ENCODE peak calls at places on chromosome 12, in six cellular contexts. Q is GM23248; W is left ventricle myocardium inferior; U is osteocyte; I is activated B cell treated with CpG ODN at 0.5 μM for 24 hours; X is CD8-positive, alpha-beta memory T cell. D is an unnamed sample.

GRCh38 chr12:67067453-67068203 is 201.5 kb upstream of the CAND1 start:
- DNase-seq in U (no peak), X (no peak), Q (no peak), I (no peak), W (no peak), D (no peak)

GRCh38 chr12:96078281-96078761 is 42.9 kb upstream of the LTA4H start:
- DNase-seq in Q (no peak), X (no peak), U (no peak), I (no peak), W (peak), D (no peak)

GRCh38 chr12:124651508-124652273 is 84.3 kb upstream of the NCOR2 start:
- DNase-seq in Q (no peak), X (no peak), U (no peak), I (no peak), W (no peak), D (no peak)

GRCh38 chr12:66302827-66303169 is 505 bp downstream of the HELB start:
- DNase-seq in Q (no peak), U (no peak), X (no peak), I (no peak), W (no peak), D (no peak)

GRCh38 chr12:110744697-110745264 is 2.1 kb upstream of the PPP1CC start:
- DNase-seq in I (no peak), Q (peak), X (no peak), U (no peak), W (no peak), D (no peak)

GRCh38 chr12:67663121-67663520 is 14.6 kb downstream of the DYRK2 start:
- DNase-seq in U (no peak), Q (peak), W (no peak), X (no peak), I (no peak), D (no peak)

GRCh38 chr12:120514002-120514401 is 15.0 kb downstream of the COQ5 start:
- DNase-seq in U (no peak), W (no peak), I (no peak), Q (no peak), X (no peak), D (no peak)

GRCh38 chr12:50765325-50765911 is 1.5 kb downstream of the ATF1 start:
- DNase-seq in W (no peak), X (peak), I (no peak), U (no peak), Q (peak), D (peak)

GRCh38 chr12:51676875-51677274 is 85.8 kb downstream of the SCN8A start:
- DNase-seq in W (no peak), I (no peak), Q (no peak), X (no peak), U (no peak), D (no peak)

GRCh38 chr12:6372403-6373003 is 2.9 kb downstream of the SCNN1A start:
- DNase-seq in U (no peak), Q (peak), X (no peak), W (no peak), I (no peak), D (no peak)

GRCh38 chr12:66708704-66709443 is 30.0 kb upstream of the GRIP1 start:
- DNase-seq in Q (peak), U (no peak), I (no peak), W (no peak), X (no peak), D (no peak)

GRCh38 chr12:47828967-47829482 is 9.3 kb upstream of the HDAC7 start:
- DNase-seq in U (peak), X (no peak), I (no peak), W (peak), Q (peak), D (no peak)

GRCh38 chr12:27780612-27781408 is 774 bp upstream of the MANSC4 start:
- DNase-seq in I (no peak), W (peak), U (no peak), Q (peak), X (peak), D (no peak)

GRCh38 chr12:121786441-121786825 is 7.1 kb downstream of the RHOF start:
- DNase-seq in X (peak), U (no peak), I (no peak), Q (peak), W (no peak), D (no peak)

GRCh38 chr12:47903151-47903611 is 1.6 kb downstream of the VDR start:
- DNase-seq in Q (peak), U (no peak), I (no peak), X (no peak), W (no peak), D (no peak)

GRCh38 chr12:66352899-66353298 is 50.6 kb downstream of the HELB start:
- DNase-seq in W (no peak), I (no peak), Q (no peak), U (no peak), X (no peak), D (no peak)

GRCh38 chr12:94304566-94305061 is 155.1 kb downstream of the CEP83 start:
- DNase-seq in I (no peak), Q (peak), X (no peak), U (no peak), W (no peak), D (no peak)

GRCh38 chr12:74401035-74401434 is 136.6 kb upstream of the ATXN7L3B start:
- DNase-seq in W (no peak), U (no peak), X (no peak), I (no peak), Q (no peak), D (no peak)